ENCODE peak calls at places on chromosome 22, in five cellular contexts. Y, T, O, F and I are unnamed samples.

GRCh38 chr22:19195796-19196731 is 17.5 kb upstream of the SLC25A1 start:
- DNase-seq in Y (no peak), T (no peak), O (no peak), F (peak), I (no peak)

GRCh38 chr22:17781319-17782031 is 7.2 kb upstream of the BID start:
- DNase-seq in Y (no peak), T (no peak), O (no peak), F (no peak), I (no peak)

GRCh38 chr22:25051073-25051472 is 98.6 kb downstream of the KIAA1671 start:
- DNase-seq in Y (peak), T (no peak), O (no peak), F (no peak), I (no peak)

GRCh38 chr22:29394931-29395581 is 6.7 kb upstream of the AP1B1 start:
- DNase-seq in Y (peak), T (peak), O (peak), F (peak), I (peak)

GRCh38 chr22:39110631-39111561 is 13.9 kb downstream of the APOBEC3H start:
- DNase-seq in Y (no peak), T (no peak), O (no peak), F (no peak), I (no peak)

GRCh38 chr22:24550028-24550901 is 4.7 kb downstream of the GUCD1 start:
- DNase-seq in Y (no peak), T (no peak), O (no peak), F (no peak), I (no peak)

GRCh38 chr22:30396871-30397655 is at the start of gene SEC14L2:
- DNase-seq in Y (peak), T (no peak), O (no peak), F (peak), I (peak)

GRCh38 chr22:35695202-35695601 is 22.5 kb upstream of the APOL5 start:
- DNase-seq in Y (no peak), T (no peak), O (no peak), F (no peak), I (no peak)

GRCh38 chr22:32801436-32802290 is at the start of gene TIMP3:
- DNase-seq in Y (no peak), T (peak), O (no peak), F (peak), I (peak)

GRCh38 chr22:39808087-39808486 is 85.5 kb downstream of the ENTHD1 start:
- DNase-seq in Y (peak), T (no peak), O (no peak), F (no peak), I (no peak)

GRCh38 chr22:16824718-16825687 is at the start of gene XKR3:
- DNase-seq in Y (no peak), T (no peak), O (no peak), F (no peak), I (no peak)

GRCh38 chr22:39738746-39739145 is 154.8 kb downstream of the ENTHD1 start:
- DNase-seq in Y (no peak), T (no peak), O (no peak), F (no peak), I (no peak)

GRCh38 chr22:35783943-35784614 is 66.4 kb downstream of the APOL5 start:
- DNase-seq in Y (no peak), T (no peak), O (no peak), F (no peak), I (no peak)

GRCh38 chr22:42949159-42949558 is 65.8 kb downstream of the PACSIN2 start:
- DNase-seq in Y (no peak), T (no peak), O (no peak), F (no peak), I (peak)

GRCh38 chr22:37242395-37242918 is 1.6 kb downstream of the RAC2 start:
- DNase-seq in Y (no peak), T (no peak), O (no peak), F (peak), I (peak)

GRCh38 chr22:30636226-30637077 is 871 bp downstream of the SLC35E4 start:
- DNase-seq in Y (no peak), T (no peak), O (no peak), F (no peak), I (no peak)

GRCh38 chr22:33361581-33361980 is 303.4 kb upstream of the SYN3 start:
- DNase-seq in Y (no peak), T (no peak), O (no peak), F (no peak), I (no peak)

GRCh38 chr22:31106651-31107205 is 640 bp downstream of the SELENOM start:
- DNase-seq in Y (no peak), T (no peak), O (no peak), F (peak), I (no peak)

GRCh38 chr22:32020117-32020516 is 22.9 kb upstream of the SLC5A1 start:
- DNase-seq in Y (peak), T (no peak), O (no peak), F (no peak), I (no peak)

GRCh38 chr22:36374603-36375024 is 13.2 kb downstream of the MYH9 start:
- DNase-seq in Y (peak), T (no peak), O (no peak), F (no peak), I (no peak)

GRCh38 chr22:29744902-29745301 is 21.9 kb downstream of the ZMAT5 start:
- DNase-seq in Y (no peak), T (no peak), O (no peak), F (no peak), I (no peak)

GRCh38 chr22:26912985-26913384 is 255.6 kb downstream of the MIAT start:
- DNase-seq in Y (no peak), T (no peak), O (no peak), F (no peak), I (no peak)

GRCh38 chr22:47304854-47305253 is 542.4 kb downstream of the TBC1D22A start:
- DNase-seq in Y (no peak), T (no peak), O (peak), F (no peak), I (peak)

GRCh38 chr22:47301820-47302475 is 539.5 kb downstream of the TBC1D22A start:
- DNase-seq in Y (no peak), T (no peak), O (peak), F (no peak), I (peak)

GRCh38 chr22:47300698-47301405 is 538.4 kb downstream of the TBC1D22A start:
- DNase-seq in Y (no peak), T (no peak), O (peak), F (no peak), I (no peak)

GRCh38 chr22:47304191-47304831 is 541.9 kb downstream of the TBC1D22A start:
- DNase-seq in Y (no peak), T (no peak), O (peak), F (no peak), I (peak)

GRCh38 chr22:47303161-47303890 is 540.9 kb downstream of the TBC1D22A start:
- DNase-seq in Y (no peak), T (no peak), O (peak), F (no peak), I (peak)
- TF ChIP-seq POLR2A in Y (no peak), T (no peak), O (no peak), F (no peak), I (no peak)

DNA sequence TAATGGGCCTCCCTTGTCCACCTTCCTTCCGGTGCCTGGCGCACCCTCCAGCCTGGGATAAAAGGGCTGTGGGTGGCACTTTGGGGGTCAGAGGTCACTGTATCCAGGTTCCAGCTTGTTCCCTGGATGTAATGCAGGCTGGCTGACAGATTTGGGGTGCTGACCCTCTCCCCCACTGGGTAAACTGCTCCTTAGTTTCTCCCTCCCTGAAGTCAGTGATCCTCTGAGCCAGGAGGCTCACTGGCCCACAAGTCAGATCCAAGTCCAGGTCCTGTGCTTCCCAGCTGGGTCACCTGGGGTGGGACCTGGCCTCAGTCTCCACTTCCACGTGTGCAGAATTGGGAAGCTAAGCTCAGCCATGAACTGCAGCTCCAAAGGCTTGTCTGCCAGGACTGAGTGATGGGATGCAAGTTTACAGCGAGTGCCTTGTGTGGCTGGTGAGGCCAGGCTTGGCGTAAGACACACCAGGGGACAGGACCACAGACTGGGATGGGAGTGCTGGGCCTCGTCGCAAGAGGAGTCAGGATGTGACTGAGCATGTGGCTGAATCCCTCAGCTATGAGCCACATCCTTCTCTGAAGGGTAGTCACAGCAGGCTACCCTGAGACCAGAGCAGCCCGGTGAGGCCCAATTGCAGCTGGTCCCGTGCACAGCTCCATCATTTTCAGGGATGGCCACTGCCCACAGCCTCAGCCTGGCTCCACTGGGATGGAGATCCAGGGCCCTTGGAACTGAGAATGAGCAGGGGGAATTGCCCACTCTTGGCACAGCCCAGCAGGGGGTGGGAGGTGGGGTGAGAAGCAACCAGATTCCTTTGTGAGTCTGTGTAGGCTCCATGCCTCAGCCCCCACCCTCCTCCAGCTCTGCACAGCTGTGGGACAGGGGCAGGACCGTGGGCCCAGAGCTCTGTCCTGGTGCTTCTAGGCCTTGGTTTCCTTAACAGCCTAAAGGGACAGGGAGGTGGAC is 7.2 kb downstream of the SHISA8 start:
- DNase-seq in Y (no peak), T (no peak), O (no peak), F (no peak), I (no peak)
- TF ChIP-seq POLR2AphosphoS5 in Y (no peak), T (peak), O (no peak), F (no peak), I (no peak)

DNA sequence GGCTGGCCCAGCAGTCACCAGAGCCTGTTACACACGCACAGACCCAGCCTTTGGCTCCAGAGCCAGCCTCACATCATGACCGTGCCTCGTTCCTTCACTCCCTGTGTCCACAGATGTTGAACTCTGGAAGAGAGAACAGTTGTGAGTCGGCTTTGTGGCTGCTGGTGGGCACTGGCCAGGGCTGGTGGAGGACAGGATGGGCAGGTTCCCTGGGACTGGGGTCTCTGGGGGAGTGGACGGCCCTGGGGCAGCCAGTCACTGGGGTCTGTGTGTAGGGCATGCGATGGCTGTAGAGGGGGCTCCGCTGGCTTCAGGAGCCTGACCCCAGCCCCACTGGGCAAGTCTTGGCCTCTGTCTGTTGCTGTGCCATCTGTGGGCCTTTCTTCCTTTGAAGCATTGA is 1070.1 kb downstream of the BRD1 start:
- DNase-seq in Y (no peak), T (no peak), O (no peak), F (peak), I (peak)
- H3K4me3 ChIP-seq in Y (no peak), T (no peak), O (no peak), F (no peak), I (no peak)

DNA sequence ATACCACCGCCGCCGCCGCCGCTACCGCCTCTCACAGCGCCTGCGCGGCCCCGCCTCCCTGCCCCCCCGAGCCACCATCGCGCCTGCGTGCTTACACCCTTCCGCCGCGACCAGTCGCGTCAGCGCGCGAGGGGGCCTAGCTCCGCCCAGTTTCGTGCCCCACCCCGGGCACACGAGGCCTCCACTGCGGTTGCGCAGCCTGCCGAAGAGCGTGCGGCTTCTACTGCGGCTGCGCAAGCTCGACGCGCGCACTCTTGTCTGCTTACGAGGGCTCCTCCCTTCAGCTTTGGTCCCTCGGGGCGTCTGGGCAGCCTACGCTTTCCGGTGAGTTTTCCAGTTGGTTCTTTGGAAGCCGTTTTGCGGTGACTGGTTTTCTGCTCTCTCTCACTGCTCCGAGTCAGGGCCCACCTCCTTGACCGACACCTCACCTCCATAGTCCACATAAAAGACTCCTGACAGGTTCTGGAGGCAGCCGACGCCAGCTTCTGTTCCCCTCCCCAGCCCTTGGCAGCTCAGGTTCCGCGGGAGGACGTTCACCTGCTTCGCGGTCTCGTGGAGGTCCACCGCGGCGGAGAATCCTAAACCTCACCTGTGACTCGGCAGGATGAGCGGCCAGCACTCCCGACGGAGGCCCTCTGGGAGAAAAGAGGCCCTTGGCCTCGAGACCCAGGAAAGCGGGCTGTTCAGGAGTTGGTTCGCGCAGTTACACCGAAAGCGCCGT is at the start of gene PITPNB:
- DNase-seq in Y (peak), T (peak), O (peak), F (peak), I (peak)
- TF ChIP-seq POLR2A in Y (peak), T (peak), O (no peak), F (peak), I (no peak)

DNA sequence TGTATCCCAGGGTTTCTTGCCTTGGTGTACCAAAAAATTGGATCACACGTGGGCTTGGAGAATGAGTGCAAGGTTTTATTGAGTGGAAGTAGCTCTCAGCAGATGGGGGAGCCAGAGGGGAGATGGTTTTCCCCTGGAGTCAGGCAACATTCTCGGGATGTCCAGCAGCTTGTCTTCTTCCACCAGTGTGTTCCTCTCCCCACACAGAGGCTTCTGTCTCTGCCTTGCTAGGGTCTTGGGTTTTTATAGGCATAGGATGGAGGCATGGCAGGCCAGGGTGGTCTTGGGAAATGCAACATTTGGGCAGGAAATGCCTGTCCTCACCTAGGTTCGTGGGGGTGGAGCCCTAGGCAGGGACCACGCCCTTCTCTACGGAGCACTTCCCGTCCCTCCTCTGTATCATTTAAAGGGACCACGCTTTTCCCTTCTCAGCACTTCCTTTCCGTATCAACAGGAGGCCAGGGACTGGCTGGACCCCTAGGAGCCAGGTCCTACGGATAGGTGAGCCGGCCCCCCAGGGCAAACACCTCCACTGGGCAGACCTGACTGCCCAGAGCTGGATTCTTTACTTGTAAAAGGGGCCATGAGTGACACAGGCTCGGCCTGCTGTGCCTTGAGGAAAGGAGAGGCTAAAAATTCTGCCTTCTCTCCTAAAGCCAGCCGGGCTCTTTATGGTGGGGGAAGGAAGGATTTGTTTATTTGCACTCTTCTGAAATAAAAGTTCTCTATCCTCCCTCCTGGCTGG is 55.3 kb upstream of the CCDC188 start:
- DNase-seq in Y (peak), T (no peak), O (no peak), F (peak), I (no peak)
- TF ChIP-seq POLR2AphosphoS5 in Y (peak), T (no peak), O (peak), F (no peak), I (no peak)

DNA sequence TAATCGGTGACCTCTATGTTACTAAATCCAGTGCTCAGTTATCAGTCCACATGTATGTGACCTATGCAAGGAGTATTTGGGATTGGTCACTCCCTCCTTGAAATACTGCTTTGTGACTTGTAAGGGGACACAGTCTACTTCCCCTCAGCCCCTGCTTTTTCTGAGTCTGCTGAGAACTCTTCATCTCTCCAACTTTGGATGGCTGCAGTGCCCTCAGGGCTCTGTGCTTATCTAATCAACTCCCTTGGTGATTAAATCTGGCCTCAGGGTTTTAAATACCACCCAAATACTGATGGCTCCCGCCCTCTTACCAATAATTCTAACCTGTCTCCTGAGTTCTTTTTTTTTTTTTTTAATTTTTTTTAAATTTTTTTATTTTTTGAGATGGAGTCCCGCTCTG is 40.2 kb downstream of the FAM118A start:
- DNase-seq in Y (no peak), T (no peak), O (no peak), F (no peak), I (no peak)
- H3K4me3 ChIP-seq in Y (no peak), T (no peak), O (no peak), F (no peak), I (no peak)

GRCh38 chr22:23270798-23271596 is 90.7 kb downstream of the BCR start:
- DNase-seq in Y (no peak), T (no peak), O (no peak), F (no peak), I (no peak)
- TF ChIP-seq POLR2A in Y (no peak), T (no peak), O (no peak), F (no peak), I (no peak)

DNA sequence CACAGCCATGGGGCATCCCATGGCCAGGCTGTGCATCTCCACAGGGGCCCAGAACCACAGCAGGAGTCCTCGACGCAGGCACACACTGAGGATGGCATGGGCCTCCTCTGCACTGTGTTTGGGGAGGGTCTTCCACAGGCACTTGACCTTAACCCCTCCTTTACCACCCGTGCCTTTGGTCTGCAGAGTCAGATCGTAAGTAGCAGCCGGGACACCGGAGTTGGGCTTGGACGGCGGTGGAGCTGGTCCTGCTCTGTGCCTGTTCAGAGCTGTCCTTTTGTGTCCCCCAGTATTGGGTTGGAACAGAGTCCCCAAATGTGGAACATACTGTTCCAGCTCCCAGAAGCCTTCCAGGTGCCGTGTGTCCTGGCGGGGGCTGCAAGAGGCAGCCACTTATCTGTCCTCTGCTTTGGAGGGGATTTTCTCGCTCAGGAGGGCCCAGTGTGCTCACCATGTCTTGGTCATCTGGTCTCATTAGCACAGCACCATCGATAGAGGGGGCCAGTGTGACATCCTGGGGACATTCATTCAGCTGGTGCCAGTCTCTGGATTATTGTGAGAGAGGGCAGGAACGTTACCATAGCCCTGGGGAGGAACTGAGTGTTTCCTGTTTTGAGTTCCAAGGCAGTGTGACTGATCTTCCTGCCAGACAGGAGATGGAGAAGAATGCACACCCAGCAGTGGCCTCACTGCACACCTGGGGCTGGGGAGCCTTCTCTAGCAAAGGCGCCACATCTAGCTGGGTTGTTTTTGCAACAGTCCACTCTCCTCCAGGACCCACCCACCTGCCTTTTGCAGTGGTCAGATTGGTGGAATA is 12.4 kb downstream of the CRELD2 start:
- DNase-seq in Y (peak), T (no peak), O (no peak), F (no peak), I (no peak)
- TF ChIP-seq POLR2AphosphoS5 in Y (no peak), T (no peak), O (peak), F (no peak), I (peak)